ENCODE peak calls at places on chromosomes 3 and 15, in four cellular contexts. W, L, Q and S are unnamed samples.

GRCh38 chr3:86938706-86939105 is 52.2 kb downstream of the VGLL3 start:
- DNase-seq in W (no peak), L (peak; percentile 77), Q (peak; percentile 53), S (no peak)

GRCh38 chr3:69160525-69160924 is 38.1 kb upstream of the LMOD3 start:
- DNase-seq in W (no peak), Q (no peak), L (no peak), S (no peak)

GRCh38 chr3:127829537-127829936 is 7.2 kb upstream of the MGLL start:
- DNase-seq in W (no peak), L (no peak), Q (no peak), S (no peak)

GRCh38 chr15:67784856-67785430 is 40.4 kb upstream of the SKOR1 start:
- DNase-seq in L (no peak), W (no peak), Q (no peak), S (no peak)

GRCh38 chr3:43330981-43331380 is 44.6 kb downstream of the SNRK start:
- DNase-seq in W (no peak), Q (peak; percentile 8), L (peak; percentile 50), S (no peak)

GRCh38 chr15:51780636-51781035 is 29.2 kb downstream of the TMOD2 start:
- DNase-seq in W (no peak), L (no peak), Q (no peak), S (no peak)

GRCh38 chr3:107404727-107405519 is 27.7 kb downstream of the CCDC54 start:
- DNase-seq in Q (peak; percentile 63), L (peak; percentile 82), W (no peak), S (no peak)

GRCh38 chr3:100106531-100107155 is 7.7 kb downstream of the FILIP1L start:
- DNase-seq in W (no peak), Q (no peak), L (peak; percentile 76), S (no peak)

GRCh38 chr3:152943645-152944044 is 108.7 kb downstream of the P2RY1 start:
- DNase-seq in Q (no peak), W (no peak), L (peak; percentile 10), S (no peak)

GRCh38 chr15:69421498-69421897 is 7.3 kb downstream of the KIF23 start:
- DNase-seq in L (peak; percentile 83), Q (no peak), W (no peak), S (no peak)

GRCh38 chr3:12986521-12986920 is 86.7 kb downstream of the IQSEC1 start:
- DNase-seq in L (no peak), Q (no peak), W (no peak), S (no peak)

GRCh38 chr3:100010087-100010417 is 104.2 kb downstream of the FILIP1L start:
- DNase-seq in Q (no peak), L (no peak), W (no peak), S (no peak)

GRCh38 chr3:45786801-45787495 is 9.4 kb downstream of the SLC6A20 start:
- DNase-seq in W (no peak), L (no peak), Q (no peak), S (no peak)

GRCh38 chr3:146513386-146514051 is 30.9 kb downstream of the PLSCR1 start:
- DNase-seq in W (no peak), L (peak; percentile 26), Q (no peak), S (no peak)

GRCh38 chr3:58537412-58538301 is 667 bp upstream of the ACOX2 start:
- DNase-seq in L (no peak), Q (no peak), W (no peak), S (no peak)

GRCh38 chr3:104873331-104873730 is 493.4 kb upstream of the ALCAM start:
- DNase-seq in L (peak; percentile 87), Q (peak; percentile 41), W (no peak), S (no peak)

GRCh38 chr3:39347586-39347876 is 18.0 kb downstream of the CCR8 start:
- DNase-seq in L (no peak), W (no peak), Q (no peak), S (no peak)

GRCh38 chr3:33315826-33316225 is 38.6 kb downstream of the FBXL2 start:
- DNase-seq in L (peak; percentile 73), Q (peak; percentile 15), W (no peak), S (no peak)

GRCh38 chr15:91939432-91939831 is 85.9 kb downstream of the SLCO3A1 start:
- DNase-seq in Q (no peak), W (no peak), L (no peak), S (no peak)

GRCh38 chr3:101203411-101203810 is 117.0 kb downstream of the IMPG2 start:
- DNase-seq in Q (peak; percentile 49), W (no peak), L (peak; percentile 65), S (no peak)

GRCh38 chr3:23041918-23042696 is 161.0 kb upstream of the UBE2E2 start:
- DNase-seq in Q (no peak), L (peak; percentile 50), W (no peak), S (no peak)

GRCh38 chr3:126056681-126057546 is 27.0 kb downstream of the SLC41A3 start:
- DNase-seq in L (peak; percentile 35), Q (peak; percentile 24), W (no peak), S (no peak)

GRCh38 chr3:30073622-30074021 is 532.8 kb upstream of the TGFBR2 start:
- DNase-seq in Q (no peak), L (no peak), W (no peak), S (no peak)

GRCh38 chr3:79729096-79729495 is 38.7 kb downstream of the ROBO1 start:
- DNase-seq in L (peak; percentile 41), W (no peak), Q (no peak), S (no peak)

GRCh38 chr15:89999676-90000174 is 1.4 kb upstream of the ZNF710 start:
- DNase-seq in Q (peak; percentile 6), W (peak; percentile 75), L (peak; percentile 30), S (no peak)

GRCh38 chr3:85838921-85839320 is 880.1 kb downstream of the CADM2 start:
- DNase-seq in L (no peak), Q (no peak), W (no peak), S (no peak)

GRCh38 chr15:62940755-62941361 is 101.7 kb upstream of the TPM1 start:
- DNase-seq in W (no peak), L (peak; percentile 97), Q (peak; percentile 97), S (no peak)

GRCh38 chr3:66452247-66453040 is 48.4 kb downstream of the LRIG1 start:
- DNase-seq in L (no peak), Q (no peak), W (no peak), S (no peak)

GRCh38 chr15:91710072-91710471 is 143.4 kb upstream of the SLCO3A1 start:
- DNase-seq in L (peak; percentile 14), W (no peak), Q (no peak), S (no peak)

DNA sequence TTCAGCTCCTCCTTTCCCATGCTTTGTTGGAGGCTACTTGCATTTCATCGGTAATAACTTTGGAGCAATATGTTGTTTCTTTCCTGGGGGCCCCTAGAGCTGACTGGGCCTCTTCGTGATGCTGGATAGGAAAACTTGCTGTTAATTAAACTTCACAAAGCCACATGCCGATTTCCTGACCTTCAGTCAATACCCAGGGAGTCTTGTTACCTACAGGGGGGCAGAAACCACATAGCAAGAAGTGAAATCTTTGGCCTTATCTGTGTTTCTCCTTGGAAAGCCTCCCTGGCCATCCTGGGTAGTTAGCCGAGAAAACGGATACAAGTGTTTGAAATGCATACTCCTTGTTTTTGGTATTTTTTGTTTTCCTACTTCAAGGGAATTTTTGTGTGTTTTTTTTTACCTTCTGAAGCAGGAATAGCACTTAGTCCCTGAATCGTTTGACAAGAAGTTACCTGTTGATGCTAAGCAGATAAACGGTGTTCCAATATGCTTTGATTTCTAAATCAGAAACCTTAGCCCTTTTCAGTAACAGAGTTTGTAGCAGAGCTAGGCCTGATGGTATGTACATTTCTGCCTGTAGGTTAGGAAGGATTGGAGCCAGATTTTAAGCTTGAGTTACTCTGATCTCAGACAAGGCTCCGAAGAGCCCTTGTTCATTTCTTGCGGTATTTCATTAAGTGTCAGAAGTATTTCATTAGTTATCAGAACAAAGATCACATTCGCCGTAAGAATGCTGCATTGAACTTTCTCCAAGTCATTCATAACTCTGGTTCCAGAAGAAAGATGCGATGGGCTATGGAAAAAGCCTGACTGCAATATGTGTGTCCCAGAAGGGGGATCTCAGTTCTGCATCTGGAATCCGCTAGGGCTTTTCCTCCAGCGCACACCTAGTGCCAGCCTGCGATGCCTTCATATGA is 111.5 kb downstream of the THSD4 start:
- DNase-seq in L (peak; percentile 18), Q (no peak), W (no peak), S (no peak)
- TF ChIP-seq CTCF in L (no peak), Q (no peak), W (no peak), S (no peak)

DNA sequence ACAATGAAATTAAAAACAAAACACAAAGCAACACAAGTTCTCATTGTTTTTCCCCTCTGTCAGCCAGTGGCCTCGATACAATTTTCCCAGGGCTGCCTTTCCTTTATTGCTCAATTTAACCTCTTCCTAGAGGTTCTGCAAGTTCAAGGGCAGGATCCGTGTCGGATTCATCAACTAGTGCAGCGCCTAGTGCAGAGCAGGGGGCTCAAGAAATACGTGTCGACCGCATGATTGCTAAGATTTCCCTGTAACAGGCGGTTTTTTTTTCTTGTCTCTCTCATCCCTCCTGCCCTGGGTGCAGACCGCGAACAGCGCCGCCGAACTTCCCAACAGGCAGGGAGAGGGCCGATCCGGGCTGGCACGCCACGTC is 1.4 kb upstream of the BHLHE40 start:
- DNase-seq in L (no peak), Q (no peak), W (no peak), S (no peak)
- TF ChIP-seq CTCF in L (no peak), Q (peak; percentile 11), W (no peak), S (no peak)

DNA sequence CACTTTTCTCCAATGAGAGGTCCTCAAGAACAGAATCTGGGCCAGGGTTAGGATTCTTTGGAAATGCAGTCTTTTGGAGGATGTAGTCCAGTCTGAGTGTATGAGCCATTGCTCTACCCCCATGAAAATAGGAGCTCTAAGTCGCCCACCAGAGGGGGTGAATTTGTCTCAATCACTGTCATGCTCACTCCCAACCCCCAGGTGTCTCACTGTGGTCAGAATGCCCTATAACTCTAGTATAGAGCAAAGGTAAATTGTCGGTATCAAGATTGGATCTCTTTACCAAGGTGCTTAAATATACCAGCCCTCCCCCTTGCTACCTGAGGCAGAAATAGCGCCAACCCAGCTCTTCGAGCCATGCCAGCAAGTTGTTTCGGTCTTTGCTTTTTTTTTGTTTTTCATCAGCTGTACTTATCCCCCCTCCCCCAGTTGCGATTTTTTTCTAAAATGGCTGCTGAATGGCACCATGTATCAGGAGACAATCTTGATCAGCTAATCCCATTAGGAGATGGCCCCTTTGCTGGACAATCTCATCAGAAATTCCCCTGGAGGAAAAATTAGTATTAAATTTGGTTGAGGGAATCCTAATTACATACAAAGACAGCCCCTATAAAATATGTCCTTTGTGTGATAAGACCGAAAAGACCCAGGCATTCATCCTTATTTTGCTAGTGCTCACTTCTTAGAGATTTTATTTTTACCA is 130.7 kb downstream of the EBLN2 start:
- DNase-seq in Q (no peak), L (no peak), W (peak; percentile 76), S (no peak)
- TF ChIP-seq CTCF in Q (peak; percentile 23), L (no peak), W (peak; percentile 84), S (no peak)

DNA sequence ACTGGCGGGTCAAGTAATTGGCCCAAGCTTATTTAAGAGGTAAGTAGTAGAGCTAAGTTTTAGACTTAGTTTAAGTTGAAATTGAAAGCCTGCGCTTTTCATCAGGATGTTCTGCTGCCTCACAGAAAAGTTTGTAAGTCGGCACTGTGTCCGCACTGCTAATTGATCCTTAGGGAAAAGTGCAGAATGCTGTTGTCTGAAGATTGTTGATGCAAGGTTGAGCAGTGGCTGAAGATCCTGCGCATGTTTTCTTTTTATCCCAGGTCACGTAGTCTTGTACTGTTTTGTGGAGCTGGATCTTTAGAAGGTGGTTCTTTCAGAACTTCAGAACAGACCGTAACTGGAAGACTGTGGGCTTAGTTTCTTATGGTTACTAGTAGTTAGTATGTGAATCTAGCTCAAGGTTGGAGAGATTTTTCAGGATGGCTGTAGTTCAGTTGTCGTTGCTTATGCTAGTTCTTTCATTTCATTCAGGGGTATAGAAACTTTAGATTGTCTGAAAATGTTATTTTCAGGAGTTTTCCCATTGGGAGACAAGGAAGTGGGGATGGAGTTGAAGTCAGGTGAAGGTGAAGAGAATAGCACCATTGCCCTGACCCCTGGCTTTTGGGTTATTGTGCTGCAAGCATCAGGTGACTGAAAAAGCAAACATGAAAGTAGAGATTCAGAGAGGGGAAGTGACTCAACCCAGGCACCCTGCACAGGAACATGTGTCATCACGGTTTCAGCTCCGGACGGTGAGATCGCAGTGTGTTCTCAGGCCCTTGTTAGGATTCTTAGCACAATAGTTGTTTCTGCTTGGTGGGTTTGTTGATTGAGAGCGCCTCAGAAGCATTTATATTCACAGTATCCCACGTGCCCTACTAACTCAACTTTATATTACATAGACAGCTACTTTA is 32.8 kb downstream of the AKAP13 start:
- DNase-seq in L (peak; percentile 90), Q (peak; percentile 78), W (no peak), S (peak; percentile 89)
- TF ChIP-seq CTCF in L (no peak), Q (peak; percentile 49), W (no peak), S (no peak)